ENCODE peak calls at places on chromosomes 4 and X, in ten cellular contexts. One of them, this sample, is unnamed.
A peak's percentile ranks its signal among the peaks of the same experiment; 100 is the strongest.

GRCh38 chr4:8362483-8362882 is 78.0 kb downstream of the ACOX3 start:
- DNase-seq in endothelial cell of umbilical vein: no peak
- DNase-seq in adipocyte: peak; percentile 12
- DNase-seq in heart left ventricle: no peak
- DNase-seq in astrocyte of the cerebellum: no peak
- DNase-seq in A673: no peak
- DNase-seq in A549: no peak
- DNase-seq in brain microvascular endothelial cell: no peak
- DNase-seq in neuronal stem cell: no peak
- DNase-seq in mesendoderm: peak; percentile 32
- DNase-seq in this sample: no peak

GRCh38 chrX:80751456-80751855 is 58.2 kb downstream of the BRWD3 start:
- DNase-seq in endothelial cell of umbilical vein: no peak
- DNase-seq in adipocyte: peak; percentile 32
- DNase-seq in heart left ventricle: no peak
- DNase-seq in astrocyte of the cerebellum: no peak
- DNase-seq in A673: no peak
- DNase-seq in A549: no peak
- DNase-seq in brain microvascular endothelial cell: no peak
- DNase-seq in neuronal stem cell: no peak
- DNase-seq in mesendoderm: no peak
- DNase-seq in this sample: no peak

GRCh38 chr4:71608674-71609062 is 175.2 kb downstream of the GC start:
- DNase-seq in endothelial cell of umbilical vein: no peak
- DNase-seq in adipocyte: no peak
- DNase-seq in heart left ventricle: no peak
- DNase-seq in astrocyte of the cerebellum: no peak
- DNase-seq in A673: no peak
- DNase-seq in A549: no peak
- DNase-seq in brain microvascular endothelial cell: no peak
- DNase-seq in neuronal stem cell: no peak
- DNase-seq in mesendoderm: no peak
- DNase-seq in this sample: no peak

GRCh38 chrX:28099166-28099565 is 117.9 kb upstream of the DCAF8L1 start:
- DNase-seq in endothelial cell of umbilical vein: no peak
- DNase-seq in adipocyte: no peak
- DNase-seq in heart left ventricle: no peak
- DNase-seq in astrocyte of the cerebellum: no peak
- DNase-seq in A673: no peak
- DNase-seq in A549: no peak
- DNase-seq in brain microvascular endothelial cell: no peak
- DNase-seq in neuronal stem cell: no peak
- DNase-seq in mesendoderm: no peak
- DNase-seq in this sample: no peak

GRCh38 chrX:75968293-75968692 is 183.2 kb upstream of the MAGEE2 start:
- DNase-seq in endothelial cell of umbilical vein: no peak
- DNase-seq in adipocyte: no peak
- DNase-seq in heart left ventricle: no peak
- DNase-seq in astrocyte of the cerebellum: no peak
- DNase-seq in A673: no peak
- DNase-seq in A549: no peak
- DNase-seq in brain microvascular endothelial cell: no peak
- DNase-seq in neuronal stem cell: no peak
- DNase-seq in mesendoderm: peak; percentile 39
- DNase-seq in this sample: no peak

GRCh38 chr4:74266081-74266480 is 42.2 kb upstream of the EPGN start:
- DNase-seq in endothelial cell of umbilical vein: no peak
- DNase-seq in adipocyte: no peak
- DNase-seq in heart left ventricle: no peak
- DNase-seq in astrocyte of the cerebellum: no peak
- DNase-seq in A673: no peak
- DNase-seq in A549: no peak
- DNase-seq in brain microvascular endothelial cell: no peak
- DNase-seq in neuronal stem cell: no peak
- DNase-seq in mesendoderm: no peak
- DNase-seq in this sample: no peak

GRCh38 chr4:76407440-76408119 is 13.4 kb downstream of the CCDC158 start:
- DNase-seq in endothelial cell of umbilical vein: no peak
- DNase-seq in adipocyte: no peak
- DNase-seq in heart left ventricle: no peak
- DNase-seq in astrocyte of the cerebellum: no peak
- DNase-seq in A673: no peak
- DNase-seq in A549: no peak
- DNase-seq in brain microvascular endothelial cell: no peak
- DNase-seq in neuronal stem cell: no peak
- DNase-seq in mesendoderm: no peak
- DNase-seq in this sample: no peak

GRCh38 chr4:52376107-52376704 is 282.9 kb downstream of the USP46 start:
- DNase-seq in endothelial cell of umbilical vein: peak; percentile 51
- DNase-seq in adipocyte: peak; percentile 88
- DNase-seq in heart left ventricle: no peak
- DNase-seq in astrocyte of the cerebellum: peak; percentile 52
- DNase-seq in A673: peak; percentile 50
- DNase-seq in A549: peak; percentile 5
- DNase-seq in brain microvascular endothelial cell: peak; percentile 31
- DNase-seq in neuronal stem cell: peak; percentile 66
- DNase-seq in mesendoderm: peak; percentile 67
- DNase-seq in this sample: no peak

GRCh38 chr4:141142423-141142822 is 9.2 kb upstream of the RNF150 start:
- DNase-seq in endothelial cell of umbilical vein: no peak
- DNase-seq in adipocyte: no peak
- DNase-seq in heart left ventricle: no peak
- DNase-seq in astrocyte of the cerebellum: no peak
- DNase-seq in A673: no peak
- DNase-seq in A549: no peak
- DNase-seq in brain microvascular endothelial cell: no peak
- DNase-seq in neuronal stem cell: no peak
- DNase-seq in mesendoderm: no peak
- DNase-seq in this sample: no peak

GRCh38 chr4:183332447-183332846 is 10.2 kb upstream of the CLDN24 start:
- DNase-seq in endothelial cell of umbilical vein: no peak
- DNase-seq in adipocyte: no peak
- DNase-seq in heart left ventricle: no peak
- DNase-seq in astrocyte of the cerebellum: no peak
- DNase-seq in A673: no peak
- DNase-seq in A549: no peak
- DNase-seq in brain microvascular endothelial cell: no peak
- DNase-seq in neuronal stem cell: no peak
- DNase-seq in mesendoderm: no peak
- DNase-seq in this sample: no peak

GRCh38 chr4:3368841-3369760 is 72.7 kb upstream of the HGFAC start:
- DNase-seq in endothelial cell of umbilical vein: peak; percentile 24
- DNase-seq in adipocyte: peak; percentile 1
- DNase-seq in heart left ventricle: no peak
- DNase-seq in astrocyte of the cerebellum: no peak
- DNase-seq in A673: peak; percentile 61
- DNase-seq in A549: no peak
- DNase-seq in brain microvascular endothelial cell: no peak
- DNase-seq in neuronal stem cell: no peak
- DNase-seq in mesendoderm: peak; percentile 18
- DNase-seq in this sample: no peak

GRCh38 chr4:3480528-3481112 is 17.5 kb downstream of the DOK7 start:
- DNase-seq in endothelial cell of umbilical vein: peak; percentile 78
- DNase-seq in adipocyte: peak; percentile 81
- DNase-seq in heart left ventricle: peak; percentile 87
- DNase-seq in astrocyte of the cerebellum: peak; percentile 46
- DNase-seq in A673: peak; percentile 77
- DNase-seq in A549: peak; percentile 47
- DNase-seq in brain microvascular endothelial cell: peak; percentile 80
- DNase-seq in neuronal stem cell: peak; percentile 85
- DNase-seq in mesendoderm: peak; percentile 93
- DNase-seq in this sample: peak; percentile 88

GRCh38 chr4:19051751-19052296 is 1030.3 kb upstream of the LCORL start:
- DNase-seq in endothelial cell of umbilical vein: peak; percentile 2
- DNase-seq in adipocyte: no peak
- DNase-seq in heart left ventricle: no peak
- DNase-seq in astrocyte of the cerebellum: no peak
- DNase-seq in A673: peak; percentile 0
- DNase-seq in A549: no peak
- DNase-seq in brain microvascular endothelial cell: no peak
- DNase-seq in neuronal stem cell: no peak
- DNase-seq in mesendoderm: peak; percentile 71
- DNase-seq in this sample: no peak

GRCh38 chr4:48133668-48134444 is at the start of gene TXK:
- DNase-seq in endothelial cell of umbilical vein: peak; percentile 67
- DNase-seq in adipocyte: peak; percentile 57
- DNase-seq in heart left ventricle: no peak
- DNase-seq in astrocyte of the cerebellum: peak; percentile 20
- DNase-seq in A673: peak; percentile 52
- DNase-seq in A549: no peak
- DNase-seq in brain microvascular endothelial cell: no peak
- DNase-seq in neuronal stem cell: no peak
- DNase-seq in mesendoderm: no peak
- DNase-seq in this sample: no peak

GRCh38 chrX:23784487-23785301 is 1.7 kb downstream of the SAT1 start:
- DNase-seq in endothelial cell of umbilical vein: peak; percentile 39
- DNase-seq in adipocyte: peak; percentile 62
- DNase-seq in heart left ventricle: no peak
- DNase-seq in astrocyte of the cerebellum: peak; percentile 34
- DNase-seq in A673: no peak
- DNase-seq in A549: no peak
- DNase-seq in brain microvascular endothelial cell: peak; percentile 20
- DNase-seq in neuronal stem cell: no peak
- DNase-seq in mesendoderm: no peak
- DNase-seq in this sample: no peak
- H3K4me3 ChIP-seq in endothelial cell of umbilical vein: peak overlapping the region; percentile 56
- H3K4me3 ChIP-seq in adipocyte: peak overlapping the region; percentile 89
- H3K4me3 ChIP-seq in heart left ventricle: peak overlapping the region; percentile 79
- H3K4me3 ChIP-seq in astrocyte of the cerebellum: peak overlapping the region; percentile 69
- H3K4me3 ChIP-seq in A673: peak overlapping the region; percentile 65
- H3K4me3 ChIP-seq in A549: peak overlapping the region; percentile 86
- H3K4me3 ChIP-seq in brain microvascular endothelial cell: peak overlapping the region; percentile 83
- H3K4me3 ChIP-seq in neuronal stem cell: no peak overlapping the region
- H3K4me3 ChIP-seq in mesendoderm: no peak overlapping the region
- H3K4me3 ChIP-seq in this sample: no peak overlapping the region

DNA sequence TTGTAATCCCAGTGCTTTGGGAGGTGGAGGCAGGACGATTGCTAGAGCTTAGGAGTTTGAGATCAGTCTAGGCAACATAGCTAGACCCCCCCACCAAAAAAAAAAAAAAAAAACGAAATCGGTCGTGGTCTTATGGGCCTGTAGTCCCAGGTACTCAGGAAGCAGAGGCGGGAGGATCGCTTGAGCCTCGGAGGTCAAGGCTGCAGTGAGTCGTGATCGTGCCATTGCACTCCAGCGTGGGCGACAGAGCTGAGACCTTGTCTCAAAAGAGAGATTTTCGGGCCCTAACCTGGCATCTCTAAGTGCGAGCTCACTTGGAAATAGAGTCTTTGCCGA is 7.0 kb upstream of the LETM1 start:
- DNase-seq in endothelial cell of umbilical vein: no peak
- DNase-seq in adipocyte: no peak
- DNase-seq in heart left ventricle: no peak
- DNase-seq in astrocyte of the cerebellum: no peak
- DNase-seq in A673: no peak
- DNase-seq in A549: no peak
- DNase-seq in brain microvascular endothelial cell: no peak
- DNase-seq in neuronal stem cell: no peak
- DNase-seq in mesendoderm: no peak
- DNase-seq in this sample: peak; percentile 31
- H3K4me3 ChIP-seq in endothelial cell of umbilical vein: no peak overlapping the region
- H3K4me3 ChIP-seq in adipocyte: no peak overlapping the region
- H3K4me3 ChIP-seq in heart left ventricle: no peak overlapping the region
- H3K4me3 ChIP-seq in astrocyte of the cerebellum: no peak overlapping the region
- H3K4me3 ChIP-seq in A673: no peak overlapping the region
- H3K4me3 ChIP-seq in A549: no peak overlapping the region
- H3K4me3 ChIP-seq in brain microvascular endothelial cell: no peak overlapping the region
- H3K4me3 ChIP-seq in neuronal stem cell: no peak overlapping the region
- H3K4me3 ChIP-seq in mesendoderm: no peak overlapping the region
- H3K4me3 ChIP-seq in this sample: no peak overlapping the region

DNA sequence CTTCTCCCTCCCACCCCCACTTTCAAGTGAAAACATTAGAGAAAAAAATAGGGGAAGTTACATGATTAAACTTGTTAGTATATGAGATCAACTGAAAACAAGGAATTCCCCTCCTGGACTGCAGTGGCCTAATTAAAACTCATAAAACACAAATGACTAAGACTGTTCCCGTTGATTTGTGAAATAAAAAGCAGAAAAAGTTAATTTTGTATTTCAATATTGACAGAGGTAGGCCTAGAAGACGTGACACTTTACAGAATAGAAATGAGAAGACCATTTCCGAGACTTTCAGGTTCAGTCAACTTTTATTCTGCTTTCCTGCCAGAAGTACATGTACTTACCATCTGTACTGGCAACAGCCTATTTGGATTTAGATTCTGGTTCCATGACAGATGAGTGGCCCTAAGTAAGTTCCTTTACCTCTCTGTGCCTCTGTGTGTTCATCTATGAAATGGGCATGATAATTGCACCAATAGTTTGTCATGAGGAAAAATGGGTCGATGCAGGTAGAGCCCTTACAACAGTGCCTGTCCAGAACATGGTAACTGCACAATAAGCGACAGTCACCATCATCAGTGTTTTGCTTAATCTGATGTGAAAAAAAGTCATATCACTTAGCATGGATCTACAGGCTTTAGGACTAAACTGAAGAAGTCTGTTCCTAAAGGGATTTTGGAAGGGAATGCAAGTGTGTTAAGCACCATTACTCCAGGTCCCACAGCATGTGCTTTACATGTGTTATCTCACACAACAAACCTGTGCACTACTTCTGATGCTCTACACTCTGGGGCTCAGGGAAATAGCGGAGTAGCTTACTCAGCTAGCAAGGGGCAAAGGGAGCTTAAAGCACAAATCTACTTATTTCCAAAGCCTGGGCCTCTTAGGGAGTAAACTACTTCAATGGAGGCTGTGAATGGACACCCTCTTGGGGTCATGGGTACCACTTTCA is 562.3 kb upstream of the DIPK2B start:
- DNase-seq in endothelial cell of umbilical vein: peak; percentile 44
- DNase-seq in adipocyte: no peak
- DNase-seq in heart left ventricle: no peak
- DNase-seq in astrocyte of the cerebellum: no peak
- DNase-seq in A673: no peak
- DNase-seq in A549: no peak
- DNase-seq in brain microvascular endothelial cell: no peak
- DNase-seq in neuronal stem cell: no peak
- DNase-seq in mesendoderm: no peak
- DNase-seq in this sample: no peak
- H3K4me3 ChIP-seq in endothelial cell of umbilical vein: no peak overlapping the region
- H3K4me3 ChIP-seq in adipocyte: no peak overlapping the region
- H3K4me3 ChIP-seq in heart left ventricle: no peak overlapping the region
- H3K4me3 ChIP-seq in astrocyte of the cerebellum: peak overlapping the region; percentile 3
- H3K4me3 ChIP-seq in A673: no peak overlapping the region
- H3K4me3 ChIP-seq in A549: no peak overlapping the region
- H3K4me3 ChIP-seq in brain microvascular endothelial cell: peak overlapping the region; percentile 9
- H3K4me3 ChIP-seq in neuronal stem cell: no peak overlapping the region
- H3K4me3 ChIP-seq in mesendoderm: no peak overlapping the region
- H3K4me3 ChIP-seq in this sample: no peak overlapping the region

GRCh38 chr4:88090898-88091297 is 67.5 kb downstream of the ABCG2 start:
- DNase-seq in endothelial cell of umbilical vein: peak; percentile 47
- DNase-seq in adipocyte: no peak
- DNase-seq in heart left ventricle: no peak
- DNase-seq in astrocyte of the cerebellum: no peak
- DNase-seq in A673: no peak
- DNase-seq in A549: no peak
- DNase-seq in brain microvascular endothelial cell: no peak
- DNase-seq in neuronal stem cell: no peak
- DNase-seq in mesendoderm: no peak
- DNase-seq in this sample: no peak

GRCh38 chr4:88091378-88091777 is 67.1 kb downstream of the ABCG2 start:
- DNase-seq in endothelial cell of umbilical vein: no peak
- DNase-seq in adipocyte: no peak
- DNase-seq in heart left ventricle: no peak
- DNase-seq in astrocyte of the cerebellum: no peak
- DNase-seq in A673: no peak
- DNase-seq in A549: no peak
- DNase-seq in brain microvascular endothelial cell: no peak
- DNase-seq in neuronal stem cell: no peak
- DNase-seq in mesendoderm: no peak
- DNase-seq in this sample: no peak

GRCh38 chr4:88087004-88087403 is 71.4 kb downstream of the ABCG2 start:
- DNase-seq in endothelial cell of umbilical vein: no peak
- DNase-seq in adipocyte: no peak
- DNase-seq in heart left ventricle: no peak
- DNase-seq in astrocyte of the cerebellum: no peak
- DNase-seq in A673: no peak
- DNase-seq in A549: no peak
- DNase-seq in brain microvascular endothelial cell: no peak
- DNase-seq in neuronal stem cell: no peak
- DNase-seq in mesendoderm: no peak
- DNase-seq in this sample: no peak
- H3K4me3 ChIP-seq in endothelial cell of umbilical vein: no peak overlapping the region
- H3K4me3 ChIP-seq in adipocyte: no peak overlapping the region
- H3K4me3 ChIP-seq in heart left ventricle: no peak overlapping the region
- H3K4me3 ChIP-seq in astrocyte of the cerebellum: no peak overlapping the region
- H3K4me3 ChIP-seq in A673: no peak overlapping the region
- H3K4me3 ChIP-seq in A549: no peak overlapping the region
- H3K4me3 ChIP-seq in brain microvascular endothelial cell: no peak overlapping the region
- H3K4me3 ChIP-seq in neuronal stem cell: no peak overlapping the region
- H3K4me3 ChIP-seq in mesendoderm: no peak overlapping the region
- H3K4me3 ChIP-seq in this sample: no peak overlapping the region